ENCODE peak calls at places on chromosomes 6 and 20, in six cellular contexts. G is activated naive CD8-positive, alpha-beta T cell treated with anti-CD3 and anti-CD28 coated beads for 36 hours; Y is nephron progenitor cell; P is AG04449; Z is HTR-8/SVneo; Q is ascending aorta. U is an unnamed sample.

GRCh38 chr20:62652051-62652893 is 10.0 kb downstream of the SLCO4A1 start:
- DNase-seq in Y (peak), P (peak), Z (peak), G (peak), Q (peak), U (peak)

GRCh38 chr6:98539669-98540207 is 294.6 kb upstream of the POU3F2 start:
- DNase-seq in Z (no peak), Q (no peak), P (no peak), Y (no peak), G (no peak), U (no peak)

GRCh38 chr6:12598919-12599318 is 117.6 kb upstream of the PHACTR1 start:
- DNase-seq in Z (no peak), Y (no peak), G (no peak), P (no peak), Q (no peak), U (no peak)

GRCh38 chr20:61585764-61586163 is 333.7 kb downstream of the CDH4 start:
- DNase-seq in Y (no peak), G (no peak), Z (no peak), P (no peak), Q (no peak), U (no peak)

GRCh38 chr6:7467007-7467897 is 74.2 kb upstream of the DSP start:
- DNase-seq in G (no peak), Q (no peak), Z (no peak), P (no peak), Y (peak), U (no peak)

GRCh38 chr6:45420083-45420908 is 42.6 kb upstream of the SUPT3H start:
- DNase-seq in P (no peak), G (peak), Z (no peak), Y (peak), Q (no peak), U (no peak)

GRCh38 chr6:151431336-151431735 is 20.6 kb downstream of the RMND1 start:
- DNase-seq in Z (no peak), P (no peak), Y (no peak), Q (no peak), G (no peak), U (no peak)

GRCh38 chr20:35506872-35507638 is 22.4 kb downstream of the C20orf173 start:
- DNase-seq in Y (no peak), Z (no peak), G (no peak), Q (no peak), P (no peak), U (no peak)

GRCh38 chr6:167689278-167689677 is 137.4 kb upstream of the AFDN start:
- DNase-seq in Y (no peak), Q (no peak), P (no peak), G (no peak), Z (no peak), U (no peak)

GRCh38 chr6:46989384-46989783 is 52.7 kb downstream of the ADGRF1 start:
- DNase-seq in Q (no peak), Y (no peak), G (no peak), P (no peak), Z (no peak), U (no peak)

GRCh38 chr6:132220800-132221199 is 180.5 kb downstream of the MOXD1 start:
- DNase-seq in P (no peak), Q (no peak), Y (no peak), Z (no peak), G (no peak), U (no peak)

GRCh38 chr6:27281105-27281539 is 31.0 kb downstream of the POM121L2 start:
- DNase-seq in G (no peak), Y (no peak), Q (no peak), Z (no peak), P (no peak), U (no peak)

GRCh38 chr20:63053430-63054102 is 46.8 kb upstream of the BHLHE23 start:
- DNase-seq in Q (no peak), P (no peak), G (no peak), Z (no peak), Y (no peak), U (no peak)

GRCh38 chr6:113625850-113626249 is 231.3 kb upstream of the MARCKS start:
- DNase-seq in Z (no peak), Y (no peak), Q (no peak), G (no peak), P (no peak), U (no peak)

GRCh38 chr6:47008397-47008763 is 33.8 kb downstream of the ADGRF1 start:
- DNase-seq in P (no peak), G (no peak), Y (no peak), Z (no peak), Q (no peak), U (no peak)

GRCh38 chr20:35467339-35468224 is 12.2 kb downstream of the CEP250 start:
- DNase-seq in P (no peak), G (no peak), Y (peak), Q (no peak), Z (peak), U (no peak)

GRCh38 chr20:56347628-56348305 is 11.0 kb upstream of the FAM210B start:
- DNase-seq in Z (no peak), G (no peak), Q (no peak), Y (peak), P (no peak), U (no peak)

GRCh38 chr6:134249759-134250602 is 67.9 kb downstream of the SGK1 start:
- DNase-seq in P (no peak), G (no peak), Q (no peak), Z (no peak), Y (no peak), U (no peak)

GRCh38 chr6:34816635-34817301 is 24.9 kb downstream of the BLTP3A start:
- DNase-seq in P (no peak), Q (no peak), G (no peak), Z (no peak), Y (no peak), U (no peak)

GRCh38 chr20:38635721-38636285 is 34.2 kb downstream of the ARHGAP40 start:
- DNase-seq in P (no peak), G (no peak), Y (no peak), Q (no peak), Z (no peak), U (no peak)

GRCh38 chr6:149166747-149167146 is 150.8 kb upstream of the TAB2 start:
- DNase-seq in Q (no peak), Y (no peak), P (no peak), Z (no peak), G (no peak), U (no peak)

GRCh38 chr6:34985236-34985635 is 96.2 kb downstream of the ANKS1A start:
- DNase-seq in Q (no peak), G (no peak), Z (no peak), Y (no peak), P (no peak), U (no peak)

GRCh38 chr6:144581807-144582537 is 296.8 kb downstream of the UTRN start:
- DNase-seq in G (peak), Z (no peak), Y (peak), Q (no peak), P (no peak), U (no peak)

GRCh38 chr6:27078734-27079357 is 168.7 kb upstream of the PRSS16 start:
- DNase-seq in Y (peak), Z (peak), Q (no peak), P (peak), G (peak), U (no peak)

U was measured in esophagus squamous epithelium.